ENCODE peak calls at places on chromosomes 13 and 19, in nine cellular contexts. D is spleen, M is stomach, C is breast epithelium, H is HCT116, X is GM23338, W is transverse colon, F is Panc1, J is GM12878. T is an unnamed sample. For H3K4me1, the result is how much of the 10 kb centered on the place peaks cover.

GRCh38 chr13:60765700-60766411 is 368.8 kb downstream of the TDRD3 start:
- DNase-seq in W (no peak), M (no peak), D (no peak), F (no peak), J (no peak), X (no peak), C (no peak), H (no peak), T (peak)

GRCh38 chr19:38162632-38163031 is 61.4 kb downstream of the DPF1 start:
- DNase-seq in X (no peak), D (no peak), M (no peak), W (no peak), J (no peak), C (no peak), F (no peak), H (no peak), T (no peak)

GRCh38 chr13:97191615-97192014 is 30.5 kb upstream of the MBNL2 start:
- DNase-seq in M (no peak), D (no peak), H (no peak), X (no peak), J (no peak), C (no peak), W (no peak), F (no peak), T (no peak)

GRCh38 chr19:46700704-46701103 is 16.2 kb downstream of the PRKD2 start:
- DNase-seq in X (no peak), C (no peak), D (no peak), F (no peak), H (no peak), W (no peak), M (no peak), J (no peak), T (no peak)

GRCh38 chr19:541699-542098 is 2.2 kb upstream of the GZMM start:
- DNase-seq in J (no peak), D (no peak), M (no peak), C (no peak), F (no peak), W (no peak), H (no peak), X (no peak), T (no peak)

GRCh38 chr13:35824825-35825224 is 306.4 kb downstream of the DCLK1 start:
- DNase-seq in H (no peak), C (no peak), F (no peak), J (no peak), X (no peak), W (no peak), D (no peak), M (no peak), T (no peak)

GRCh38 chr13:20145521-20145920 is 15.3 kb downstream of the GJA3 start:
- DNase-seq in H (no peak), W (no peak), X (no peak), J (no peak), D (no peak), M (no peak), F (no peak), C (no peak), T (no peak)

GRCh38 chr19:5356918-5357317 is 16.3 kb upstream of the PTPRS start:
- DNase-seq in F (no peak), H (no peak), D (peak), J (no peak), C (no peak), X (no peak), W (no peak), M (no peak), T (no peak)

GRCh38 chr19:7395793-7396192 is 47.1 kb downstream of the ARHGEF18 start:
- DNase-seq in X (no peak), D (no peak), F (no peak), C (no peak), J (no peak), M (no peak), H (no peak), W (no peak), T (no peak)

GRCh38 chr19:17703823-17704463 is 15.3 kb upstream of the MAP1S start:
- DNase-seq in J (no peak), W (peak), M (peak), C (no peak), F (peak), X (peak), H (peak), D (peak), T (peak)

GRCh38 chr13:44955421-44955820 is 33.9 kb downstream of the NUFIP1 start:
- DNase-seq in X (no peak), D (no peak), H (no peak), W (no peak), F (no peak), C (no peak), M (peak), J (no peak), T (no peak)

GRCh38 chr19:5308471-5309437 is 31.9 kb downstream of the PTPRS start:
- DNase-seq in W (peak), C (peak), M (peak), F (no peak), H (peak), J (no peak), D (no peak), X (no peak), T (peak)

GRCh38 chr13:105139380-105140285 is 1395.8 kb downstream of the EFNB2 start:
- DNase-seq in W (peak), H (peak), J (peak), X (peak), F (no peak), M (peak), C (no peak), D (peak), T (peak)

GRCh38 chr13:65966991-65967451 is 1263.1 kb downstream of the PCDH9 start:
- DNase-seq in M (no peak), W (no peak), F (no peak), D (no peak), X (peak), C (no peak), J (no peak), H (peak), T (peak)

GRCh38 chr13:97879646-97880297 is 73.7 kb upstream of the IPO5 start:
- DNase-seq in X (peak), C (no peak), F (no peak), M (no peak), D (no peak), W (no peak), H (peak), J (no peak), T (peak)

GRCh38 chr19:31351212-31352193 is 2.3 kb upstream of the TSHZ3 start:
- DNase-seq in M (no peak), F (no peak), H (no peak), J (no peak), W (peak), X (peak), D (peak), C (no peak), T (peak)

GRCh38 chr19:46906221-46906620 is 45.4 kb downstream of the ARHGAP35 start:
- DNase-seq in H (no peak), X (no peak), F (no peak), J (no peak), M (no peak), D (no peak), C (no peak), W (no peak), T (no peak)

GRCh38 chr13:74825170-74825948 is 656.6 kb downstream of the TBC1D4 start:
- DNase-seq in M (no peak), J (no peak), D (no peak), C (no peak), H (no peak), W (no peak), F (no peak), X (peak), T (peak)

GRCh38 chr19:37695144-37695899 is 24.2 kb downstream of the ZNF607 start:
- DNase-seq in M (no peak), F (no peak), D (no peak), X (peak), H (no peak), C (no peak), J (no peak), W (no peak), T (no peak)

GRCh38 chr13:44142911-44143665 is 230.5 kb upstream of the SERP2 start:
- DNase-seq in D (no peak), H (peak), M (no peak), F (no peak), C (no peak), W (no peak), J (no peak), X (no peak), T (peak)

GRCh38 chr13:24623141-24623665 is 57.0 kb upstream of the ATP12A start:
- DNase-seq in X (no peak), J (no peak), W (no peak), C (no peak), F (no peak), H (no peak), M (no peak), D (no peak), T (no peak)

GRCh38 chr13:84737671-84738070 is 855.4 kb upstream of the SLITRK1 start:
- DNase-seq in M (no peak), C (no peak), W (no peak), J (no peak), D (no peak), F (no peak), X (peak), H (no peak), T (no peak)

GRCh38 chr13:110089815-110090214 is 217.1 kb downstream of the COL4A1 start:
- DNase-seq in F (no peak), M (no peak), C (no peak), H (no peak), W (no peak), X (peak), J (no peak), D (no peak), T (no peak)

GRCh38 chr13:86052141-86052540 is 252.9 kb upstream of the SLITRK6 start:
- DNase-seq in M (no peak), W (no peak), X (no peak), F (no peak), J (no peak), C (no peak), H (no peak), D (no peak), T (no peak)

GRCh38 chr19:29329460-29330134 is 116.6 kb upstream of the UQCRFS1 start:
- DNase-seq in J (no peak), H (no peak), C (no peak), D (no peak), X (peak), F (no peak), W (no peak), M (no peak), T (no peak)

GRCh38 chr19:43105496-43105895 is 23.0 kb upstream of the PSG2 start:
- DNase-seq in D (no peak), H (no peak), M (no peak), F (no peak), J (no peak), X (no peak), W (no peak), C (no peak), T (no peak)

GRCh38 chr13:112616586-112617381 is 28.8 kb upstream of the TUBGCP3 start:
- DNase-seq in X (peak), C (no peak), D (peak), J (no peak), M (no peak), F (peak), W (no peak), H (peak), T (peak)

GRCh38 chr19:12139885-12140544 is at the start of gene ZNF20:
- DNase-seq in F (no peak), W (peak), J (peak), H (peak), C (peak), D (peak), M (peak), X (peak), T (peak)

GRCh38 chr13:33206425-33206824 is 79.1 kb downstream of the STARD13 start:
- DNase-seq in M (no peak), J (no peak), X (no peak), D (no peak), F (no peak), H (no peak), C (no peak), W (no peak), T (no peak)

GRCh38 chr13:75345191-75345590 is 136.8 kb downstream of the TBC1D4 start:
- DNase-seq in C (no peak), H (no peak), J (no peak), F (no peak), M (no peak), W (no peak), X (no peak), D (no peak), T (peak)

GRCh38 chr13:34620073-34620858 is 321.8 kb upstream of the NBEA start:
- DNase-seq in M (no peak), H (no peak), C (no peak), F (no peak), D (no peak), W (no peak), J (no peak), X (no peak), T (no peak)
- TF ChIP-seq POLR2AphosphoS5 in M (no peak), H (no peak), C (no peak), F (no peak), D (no peak), W (no peak), J (no peak), X (no peak), T (no peak)

GRCh38 chr19:2168619-2169424 is 5.1 kb downstream of the DOT1L start:
- DNase-seq in M (peak), W (peak), F (peak), C (peak), H (peak), X (no peak), D (peak), J (peak), T (peak)

GRCh38 chr19:2170219-2170618 is 6.5 kb downstream of the DOT1L start:
- DNase-seq in D (peak), F (no peak), C (no peak), M (no peak), H (no peak), J (no peak), W (no peak), X (no peak), T (no peak)

GRCh38 chr19:2164020-2164988 is 571 bp downstream of the DOT1L start:
- DNase-seq in H (no peak), J (no peak), F (no peak), W (no peak), X (peak), D (peak), M (no peak), C (no peak), T (peak)

GRCh38 chr19:2167896-2168618 is 4.3 kb downstream of the DOT1L start:
- DNase-seq in J (peak), M (peak), X (no peak), W (peak), C (no peak), D (peak), F (no peak), H (no peak), T (peak)

DNA sequence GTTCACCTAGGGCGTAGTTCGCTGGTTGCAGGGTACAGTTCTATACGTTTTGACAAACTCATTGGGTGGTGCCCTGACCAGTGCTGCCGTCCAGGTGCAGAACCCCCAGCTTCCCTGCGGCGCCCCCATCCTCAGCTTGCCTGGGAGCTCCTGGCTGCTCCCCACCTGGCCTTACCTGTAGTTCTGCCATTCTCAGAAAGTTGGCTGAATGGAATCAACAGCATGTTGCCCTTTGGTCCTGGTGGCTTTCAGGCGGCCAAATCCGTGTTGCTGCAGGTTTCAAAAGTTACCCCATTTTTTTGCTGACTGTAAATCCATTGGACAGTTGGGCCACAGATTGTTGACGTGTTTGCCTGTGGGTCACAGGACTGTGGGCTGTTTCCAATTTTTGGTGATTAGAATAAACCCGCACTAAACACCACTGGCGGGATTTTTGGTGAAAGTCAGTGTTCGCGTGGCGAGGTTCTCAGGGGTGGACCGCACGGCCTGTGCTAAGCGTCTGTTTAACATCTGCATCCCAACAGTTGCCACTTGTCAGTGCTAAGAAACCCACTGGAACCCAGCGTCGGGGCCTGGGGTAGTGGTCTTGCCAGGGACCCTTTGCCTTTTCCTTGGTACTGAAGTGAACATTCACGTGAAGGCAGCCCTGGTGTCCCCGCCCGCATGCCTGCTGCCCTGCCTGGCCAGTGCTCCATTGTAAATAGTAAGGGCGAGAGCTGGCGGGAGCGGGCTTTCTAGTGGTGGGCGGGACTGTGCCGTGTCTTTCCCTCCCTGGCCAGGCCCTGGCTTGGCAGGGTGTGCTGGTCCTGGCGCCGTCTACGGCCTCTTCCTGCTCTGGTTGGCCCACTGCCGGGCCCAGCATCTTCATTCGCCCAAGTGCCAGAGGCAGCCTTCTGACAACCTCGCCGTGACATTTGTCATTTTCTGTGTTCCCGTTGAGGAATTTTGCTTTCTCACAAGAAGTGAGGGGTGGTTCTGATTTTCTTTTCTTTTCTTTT is 3.3 kb downstream of the DOT1L start:
- DNase-seq in C (peak), F (no peak), J (no peak), X (peak), D (peak), M (peak), W (peak), H (no peak), T (peak)
- H3K4me1 ChIP-seq in C (under half), F (half or more), J (under half), X (under half), D (half or more), M (half or more), W (half or more), H (half or more), T (under half)

GRCh38 chr19:45405435-45406164 is 731 bp upstream of the PPP1R13L start:
- DNase-seq in W (peak), D (peak), H (peak), C (peak), M (peak), X (peak), F (peak), J (peak), T (peak)

GRCh38 chr19:45406165-45406956 is at the start of gene POLR1G:
- DNase-seq in M (peak), J (peak), X (peak), W (peak), F (peak), D (peak), C (peak), H (peak), T (peak)

GRCh38 chr19:45403781-45404556 is 900 bp downstream of the PPP1R13L start:
- DNase-seq in F (no peak), C (peak), M (peak), D (peak), J (no peak), W (peak), X (peak), H (no peak), T (peak)

GRCh38 chr19:45403272-45403671 is 1.6 kb downstream of the PPP1R13L start:
- DNase-seq in C (no peak), H (no peak), D (no peak), M (no peak), F (no peak), J (no peak), W (no peak), X (no peak), T (no peak)

GRCh38 chr19:45404557-45405434 is at the start of gene PPP1R13L:
- DNase-seq in M (peak), X (peak), C (peak), J (peak), D (peak), F (peak), H (peak), W (peak), T (peak)
- TF ChIP-seq POLR2AphosphoS5 in M (no peak), X (peak), C (peak), J (no peak), D (no peak), F (no peak), H (peak), W (no peak), T (peak)

GRCh38 chr19:39402417-39403297 is 4.0 kb upstream of the ZFP36 start:
- DNase-seq in C (peak), F (peak), J (peak), H (peak), D (peak), W (peak), X (peak), M (peak), T (peak)
- H3K4me1 ChIP-seq in C (under half), F (half or more), J (half or more), H (half or more), D (half or more), W (half or more), X (under half), M (half or more), T (under half)

GRCh38 chr19:33556261-33556660 is 34.7 kb upstream of the PEPD start:
- DNase-seq in M (no peak), H (no peak), C (peak), X (no peak), W (no peak), D (no peak), J (no peak), F (no peak), T (no peak)
- TF ChIP-seq POLR2AphosphoS5 in M (no peak), H (no peak), C (no peak), X (no peak), W (no peak), D (no peak), J (no peak), F (no peak), T (no peak)

DNA sequence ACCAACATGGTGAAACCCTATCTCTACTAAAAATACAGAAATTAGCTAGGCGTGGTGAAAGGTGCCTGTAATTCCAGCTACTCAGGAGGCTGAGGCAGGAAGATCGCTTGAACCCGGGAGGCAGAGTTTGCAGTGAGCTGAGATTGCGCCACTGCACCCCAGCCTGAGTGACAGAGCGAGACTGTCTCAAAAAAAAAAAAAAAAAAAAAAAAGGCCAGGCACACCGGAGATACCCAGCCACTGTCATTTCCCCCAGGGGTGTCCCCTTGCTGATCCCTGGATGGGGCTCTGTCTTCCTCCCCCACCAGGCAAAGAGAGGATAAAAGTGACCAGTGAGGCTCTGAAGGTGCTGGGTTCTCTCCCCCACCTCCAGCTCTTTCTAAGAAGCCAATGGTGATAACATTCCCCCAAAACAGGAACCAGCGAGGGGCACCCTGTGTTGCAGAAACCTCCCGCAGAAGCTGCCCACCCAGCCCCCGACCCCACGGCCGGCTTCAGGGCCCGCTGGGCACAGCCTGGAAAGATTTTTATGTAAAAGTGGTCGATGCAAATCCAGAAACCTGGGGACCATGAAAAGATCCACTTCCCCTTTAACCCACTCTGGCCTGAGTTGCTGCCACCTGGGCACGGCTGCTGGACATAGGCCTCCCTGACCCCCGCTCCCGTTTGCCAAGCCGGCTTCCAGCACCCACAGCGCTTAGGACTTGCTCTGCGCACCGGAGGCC is 61.3 kb upstream of the KLF2 start:
- DNase-seq in X (no peak), H (no peak), C (no peak), F (no peak), W (peak), M (no peak), J (no peak), D (peak), T (no peak)
- H3K4me1 ChIP-seq in X (under half), H (under half), C (under half), F (under half), W (under half), M (under half), J (under half), D (half or more), T (under half)